ENCODE peak calls at places on chromosome 11, in six cellular contexts. L is body of pancreas, R is adrenal gland, Y is lower leg skin, V is heart left ventricle, Q is GM12891. U is an unnamed sample.

GRCh38 chr11:30431127-30431814 is 108.4 kb downstream of the ARL14EP start:
- DNase-seq in R (no peak), Y (no peak), L (no peak), Q (no peak), V (no peak), U (no peak)

GRCh38 chr11:44324787-44325525 is 15.0 kb upstream of the ALX4 start:
- DNase-seq in Y (no peak), L (no peak), Q (no peak), R (no peak), V (no peak), U (no peak)

GRCh38 chr11:72918825-72919224 is 104.6 kb downstream of the ATG16L2 start:
- DNase-seq in R (no peak), Q (no peak), V (no peak), L (no peak), Y (no peak), U (no peak)

GRCh38 chr11:100578966-100579365 is 108.1 kb upstream of the ARHGAP42 start:
- DNase-seq in Q (no peak), R (peak), L (no peak), V (no peak), Y (no peak), U (no peak)

GRCh38 chr11:70729949-70730348 is 331.6 kb downstream of the CTTN start:
- DNase-seq in V (no peak), R (no peak), Q (no peak), Y (no peak), L (no peak), U (no peak)

GRCh38 chr11:128896356-128896755 is 5.2 kb downstream of the KCNJ5 start:
- DNase-seq in Y (no peak), V (no peak), L (no peak), R (peak), Q (no peak), U (no peak)

GRCh38 chr11:68282141-68282860 is 10.5 kb upstream of the C11orf24 start:
- DNase-seq in L (no peak), R (no peak), V (no peak), Q (peak), Y (peak), U (peak)

GRCh38 chr11:14908214-14908880 is 16.3 kb upstream of the CYP2R1 start:
- DNase-seq in L (peak), Q (no peak), V (no peak), Y (no peak), R (no peak), U (peak)

GRCh38 chr11:113331988-113332387 is 17.6 kb downstream of the TTC12 start:
- DNase-seq in Q (no peak), R (no peak), L (no peak), V (no peak), Y (no peak), U (no peak)

GRCh38 chr11:72418834-72419560 is 15.3 kb downstream of the CLPB start:
- DNase-seq in Y (peak), R (no peak), Q (peak), L (no peak), V (no peak), U (no peak)

GRCh38 chr11:789951-790350 is at the start of gene CEND1:
- DNase-seq in Y (no peak), L (no peak), V (peak), R (no peak), Q (peak), U (no peak)

GRCh38 chr11:123653997-123654565 is 343 bp downstream of the SCN3B start:
- DNase-seq in Q (peak), R (peak), Y (peak), L (peak), V (peak), U (peak)

GRCh38 chr11:114082415-114082748 is 22.9 kb downstream of the ZBTB16 start:
- DNase-seq in Y (no peak), V (no peak), R (no peak), Q (no peak), L (no peak), U (no peak)

GRCh38 chr11:65436412-65437032 is 13.9 kb downstream of the NEAT1 start:
- DNase-seq in V (no peak), Y (peak), L (no peak), R (peak), Q (no peak), U (no peak)

GRCh38 chr11:115617767-115618166 is 113.6 kb upstream of the CADM1 start:
- DNase-seq in V (no peak), Y (no peak), R (no peak), L (no peak), Q (no peak), U (no peak)

GRCh38 chr11:64207247-64208085 is 945 bp downstream of the FERMT3 start:
- DNase-seq in V (peak), Y (peak), L (peak), Q (peak), R (peak), U (peak)

GRCh38 chr11:117856892-117857291 is 19.6 kb downstream of the FXYD6 start:
- DNase-seq in Y (peak), L (no peak), R (no peak), Q (no peak), V (peak), U (no peak)

GRCh38 chr11:96389604-96390402 is at the start of the genes CCDC82 and JRKL:
- DNase-seq in Y (peak), Q (peak), R (peak), L (peak), V (peak), U (peak)
- TF ChIP-seq POLR2A in Y (peak), Q (no peak), R (peak), L (peak), V (peak), U (peak)

DNA sequence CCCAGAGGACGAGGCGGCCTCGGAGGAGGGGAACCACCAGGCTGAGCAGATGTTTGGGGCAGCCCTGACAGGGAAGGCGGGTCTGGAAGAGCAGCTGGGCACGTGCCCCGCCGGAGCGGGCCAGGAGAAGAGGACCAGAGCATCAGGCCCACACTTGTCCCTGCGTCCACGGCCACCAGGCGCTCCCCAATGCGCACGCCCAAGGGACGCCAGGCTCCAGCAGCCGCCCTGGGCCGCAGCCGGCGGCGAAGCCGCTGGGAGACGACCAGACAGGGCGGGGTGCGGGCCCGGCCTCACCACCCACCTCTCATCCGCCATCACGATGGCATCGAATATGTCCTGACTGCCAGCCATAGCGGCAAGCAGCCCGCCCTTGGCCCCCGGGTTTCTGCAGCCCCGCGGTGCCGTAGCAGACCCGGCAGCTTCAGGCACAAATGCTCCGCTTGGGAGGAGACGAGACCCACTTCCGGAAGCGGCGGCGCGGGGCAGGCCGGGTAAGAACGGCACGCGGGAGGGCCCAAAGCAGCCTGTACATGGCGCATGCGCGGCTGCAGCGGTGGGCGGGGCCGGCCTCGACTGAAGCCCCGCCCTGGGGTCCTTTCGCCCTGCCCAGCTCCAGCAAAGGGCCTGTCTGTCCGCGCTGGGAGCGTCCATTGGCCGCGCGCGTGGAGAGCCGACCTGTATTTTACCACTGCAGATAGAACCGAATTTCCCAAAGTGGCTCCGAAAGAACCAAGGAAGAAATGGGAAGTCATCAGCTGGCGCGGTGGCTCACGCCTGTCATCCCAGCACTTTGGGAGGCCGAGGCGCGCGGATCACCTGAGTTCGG is at the start of gene LTO1:
- DNase-seq in R (peak), L (peak), Y (peak), V (peak), Q (peak), U (peak)
- TF ChIP-seq POLR2A in R (peak), L (peak), Y (no peak), V (peak), Q (peak), U (peak)

GRCh38 chr11:57344826-57345225 is 6.7 kb downstream of the P2RX3 start:
- DNase-seq in L (no peak), Q (no peak), Y (no peak), V (no peak), R (no peak), U (no peak)

GRCh38 chr11:57342702-57343101 is 4.5 kb downstream of the P2RX3 start:
- DNase-seq in V (no peak), Y (no peak), R (no peak), L (no peak), Q (no peak), U (no peak)

GRCh38 chr11:57341250-57341808 is 3.2 kb downstream of the P2RX3 start:
- DNase-seq in Y (no peak), Q (no peak), R (no peak), L (no peak), V (no peak), U (no peak)

GRCh38 chr11:57345555-57346151 is 7.5 kb downstream of the P2RX3 start:
- DNase-seq in V (peak), Y (peak), Q (peak), R (peak), L (peak), U (peak)

DNA sequence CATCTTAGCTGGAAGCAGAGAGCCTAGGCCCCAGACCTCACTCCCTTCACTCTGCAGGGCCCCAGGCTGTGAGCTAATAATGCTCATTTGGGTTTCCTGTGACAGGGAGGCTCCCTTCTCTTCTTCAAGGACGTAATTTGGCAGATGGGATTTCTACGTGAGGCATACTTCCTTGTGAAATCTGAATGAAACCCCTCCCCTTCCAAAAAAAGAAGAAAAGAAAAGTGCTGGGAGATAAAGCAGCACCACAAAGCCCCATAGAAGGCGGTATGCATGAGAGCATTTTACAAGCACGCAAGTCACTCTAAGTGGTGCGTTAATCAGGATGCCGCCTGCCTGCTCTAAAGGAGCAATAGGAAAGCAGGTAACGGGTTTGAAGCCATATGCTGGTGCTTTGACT is 5.7 kb downstream of the P2RX3 start:
- DNase-seq in L (no peak), R (no peak), Q (no peak), Y (no peak), V (no peak), U (no peak)
- TF ChIP-seq POLR2A in L (no peak), R (no peak), Q (no peak), Y (no peak), V (no peak), U (no peak)

GRCh38 chr11:3903207-3903896 is 47.9 kb downstream of the STIM1 start:
- DNase-seq in Y (no peak), Q (no peak), R (no peak), L (no peak), V (no peak), U (peak)

GRCh38 chr11:3906166-3906565 is 50.7 kb downstream of the STIM1 start:
- DNase-seq in L (no peak), Q (no peak), V (no peak), R (no peak), Y (no peak), U (no peak)

GRCh38 chr11:3905080-3905953 is 49.9 kb downstream of the STIM1 start:
- DNase-seq in Y (no peak), Q (peak), R (peak), V (no peak), L (no peak), U (peak)

GRCh38 chr11:3902441-3902840 is 47.0 kb downstream of the STIM1 start:
- DNase-seq in Q (no peak), V (no peak), R (no peak), L (peak), Y (no peak), U (no peak)

DNA sequence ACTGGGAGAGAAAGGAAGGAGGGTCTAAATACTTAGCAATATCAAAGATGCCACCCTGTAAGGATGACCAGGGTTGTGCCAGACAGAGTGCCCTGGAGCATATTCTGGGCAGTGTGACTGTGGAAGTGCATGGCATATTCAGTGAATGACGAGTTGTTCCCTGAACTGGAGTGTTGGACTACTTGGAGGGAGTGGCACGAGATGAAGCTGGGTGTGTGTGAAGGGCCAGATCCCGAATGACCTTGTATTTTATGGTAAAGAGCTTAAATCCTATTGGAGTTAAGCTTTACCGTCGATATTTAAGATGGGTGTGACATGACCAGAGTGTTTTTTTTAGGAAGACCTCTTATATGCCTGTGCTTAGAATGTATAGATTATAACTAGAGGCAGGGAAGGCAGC is 48.8 kb downstream of the STIM1 start:
- DNase-seq in Y (no peak), R (no peak), Q (no peak), V (no peak), L (no peak), U (no peak)
- TF ChIP-seq POLR2A in Y (no peak), R (no peak), Q (no peak), V (no peak), L (no peak), U (no peak)

GRCh38 chr11:61581030-61581928 is at the start of gene SYT7:
- DNase-seq in Q (peak), L (peak), R (peak), V (peak), Y (peak), U (peak)
- TF ChIP-seq POLR2A in Q (no peak), L (no peak), R (peak), V (peak), Y (no peak), U (no peak)

DNA sequence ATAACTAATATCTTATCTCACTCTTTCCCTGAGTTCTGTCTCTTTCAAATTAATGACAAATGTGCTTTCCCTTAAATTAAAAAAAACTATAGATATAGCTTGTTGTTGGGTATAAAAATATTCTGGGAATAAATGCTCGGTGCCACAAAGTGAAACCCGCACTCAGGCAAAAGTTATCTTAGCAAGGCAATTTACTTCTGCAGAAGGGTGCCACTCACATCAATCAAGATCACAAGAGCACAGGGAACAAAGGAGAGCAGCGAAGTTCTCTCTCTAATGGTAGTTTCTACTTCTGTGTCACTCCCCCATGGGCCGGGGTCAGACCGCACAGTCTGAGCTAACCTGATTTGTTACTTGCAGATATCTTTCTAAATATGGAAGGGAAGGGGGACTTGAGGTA is 4.7 kb upstream of the OR52N2 start:
- DNase-seq in R (no peak), L (no peak), V (no peak), Q (no peak), Y (no peak), U (no peak)
- TF ChIP-seq POLR2A in R (no peak), L (no peak), V (no peak), Q (no peak), Y (no peak), U (no peak)

GRCh38 chr11:57514538-57515331 is 767 bp downstream of the SLC43A1 start:
- DNase-seq in R (peak), Y (peak), L (peak), Q (peak), V (peak), U (peak)
- TF ChIP-seq POLR2A in R (no peak), Y (no peak), L (peak), Q (no peak), V (no peak), U (peak)

DNA sequence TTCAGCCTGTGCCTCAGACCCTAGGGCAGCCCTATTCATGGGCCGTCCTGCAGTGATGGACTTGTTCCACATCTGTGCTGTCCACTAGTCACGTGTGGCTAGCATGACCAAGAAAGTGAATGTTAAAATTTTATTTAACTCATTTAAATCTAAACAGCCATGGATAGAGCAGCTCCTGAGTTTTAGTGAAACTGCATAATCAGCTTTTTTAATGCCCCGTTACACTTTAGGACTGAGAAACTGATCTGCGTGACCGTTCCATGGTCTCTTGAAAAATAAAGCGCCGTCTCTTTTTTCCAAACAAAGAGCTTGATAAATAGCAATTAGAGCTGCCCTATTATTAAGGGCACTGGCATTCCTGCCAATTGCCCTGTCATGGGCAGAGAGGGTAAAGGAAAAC is 76.5 kb upstream of the SNX19 start:
- DNase-seq in L (no peak), V (no peak), R (no peak), Q (no peak), Y (no peak), U (no peak)
- TF ChIP-seq POLR2A in L (no peak), V (no peak), R (no peak), Q (no peak), Y (no peak), U (no peak)

DNA sequence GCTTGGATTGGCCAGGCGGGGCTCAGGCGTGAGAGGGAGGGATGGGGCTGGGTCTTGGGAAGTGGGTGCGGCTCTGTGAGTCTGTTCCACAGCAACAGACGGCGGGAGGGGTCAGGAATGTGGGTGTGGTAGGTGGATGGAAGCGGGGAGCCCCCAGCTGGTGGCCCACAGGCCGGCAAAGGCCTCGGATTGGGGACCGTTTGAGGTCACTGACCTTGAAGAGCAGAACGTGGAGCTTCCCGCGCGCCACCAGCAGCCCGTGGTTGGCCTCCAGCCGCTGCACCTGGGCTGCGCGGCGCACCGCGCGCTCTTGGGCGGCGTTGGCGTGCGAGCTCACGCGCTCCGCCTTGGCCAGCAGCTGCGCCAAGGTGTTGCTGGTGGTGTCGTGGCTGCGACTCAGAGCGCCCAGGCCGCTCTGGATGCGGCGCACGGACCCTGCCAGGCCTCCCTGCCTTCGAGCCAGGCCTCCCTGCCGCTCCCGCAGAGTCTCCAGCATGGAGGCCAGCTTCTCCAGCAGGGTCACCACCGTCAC is 356 bp downstream of the CAVIN3 start:
- DNase-seq in L (peak), Y (peak), Q (peak), R (peak), V (peak), U (peak)
- TF ChIP-seq POLR2A in L (peak), Y (no peak), Q (no peak), R (no peak), V (peak), U (no peak)

GRCh38 chr11:67277231-67277961 is 11.1 kb downstream of the GRK2 start:
- DNase-seq in R (peak), Y (peak), L (peak), Q (peak), V (peak), U (peak)
- TF ChIP-seq POLR2A in R (no peak), Y (no peak), L (no peak), Q (no peak), V (peak), U (peak)

U was measured in erythroblast.